ENCODE peak calls at places on chromosomes 16 and 17, in seven cellular contexts. K, O, G, E, Z, U and W are unnamed samples.

GRCh38 chr16:80006175-80006895 is 405.8 kb upstream of the MAF start:
- DNase-seq in K (no peak), O (no peak), G (peak), E (no peak), Z (peak), U (no peak), W (no peak)

GRCh38 chr16:2856061-2856670 is 1.8 kb downstream of the PRSS22 start:
- DNase-seq in K (no peak), O (no peak), G (no peak), E (no peak), Z (no peak), U (peak), W (no peak)

GRCh38 chr17:72502111-72502939 is 381.5 kb downstream of the SOX9 start:
- DNase-seq in K (peak), O (no peak), G (no peak), E (no peak), Z (no peak), U (no peak), W (no peak)

GRCh38 chr17:56441331-56441730 is 152.2 kb upstream of the NOG start:
- DNase-seq in K (no peak), O (no peak), G (no peak), E (no peak), Z (no peak), U (no peak), W (no peak)

GRCh38 chr17:82236142-82236971 is 7.5 kb downstream of the SLC16A3 start:
- DNase-seq in K (peak), O (peak), G (no peak), E (peak), Z (peak), U (peak), W (no peak)

GRCh38 chr17:67629963-67630320 is 87.8 kb upstream of the NOL11 start:
- DNase-seq in K (no peak), O (no peak), G (no peak), E (peak), Z (peak), U (peak), W (peak)

GRCh38 chr16:29858974-29859373 is 4.1 kb downstream of the CDIPT start:
- DNase-seq in K (no peak), O (no peak), G (no peak), E (no peak), Z (no peak), U (no peak), W (no peak)

GRCh38 chr16:21104124-21104860 is 46.4 kb downstream of the DNAH3 start:
- DNase-seq in K (no peak), O (no peak), G (no peak), E (no peak), Z (peak), U (no peak), W (no peak)

GRCh38 chr17:21010705-21011596 is 31.9 kb downstream of the USP22 start:
- DNase-seq in K (no peak), O (no peak), G (no peak), E (no peak), Z (no peak), U (no peak), W (no peak)

GRCh38 chr17:17191346-17191792 is 14.8 kb downstream of the PLD6 start:
- DNase-seq in K (no peak), O (no peak), G (no peak), E (no peak), Z (peak), U (no peak), W (no peak)

GRCh38 chr17:2792541-2793169 is 3.6 kb upstream of the RAP1GAP2 start:
- DNase-seq in K (no peak), O (no peak), G (no peak), E (no peak), Z (no peak), U (no peak), W (no peak)

GRCh38 chr17:28871056-28871579 is 16.3 kb downstream of the ERAL1 start:
- DNase-seq in K (no peak), O (peak), G (no peak), E (peak), Z (no peak), U (no peak), W (no peak)

GRCh38 chr16:12728471-12728870 is 75.2 kb downstream of the CPPED1 start:
- DNase-seq in K (no peak), O (no peak), G (no peak), E (no peak), Z (no peak), U (no peak), W (no peak)

GRCh38 chr17:33811006-33811760 is 443.9 kb upstream of the CCL2 start:
- DNase-seq in K (no peak), O (no peak), G (no peak), E (no peak), Z (no peak), U (no peak), W (no peak)

GRCh38 chr16:82993874-82994375 is 367.2 kb downstream of the CDH13 start:
- DNase-seq in K (no peak), O (no peak), G (no peak), E (no peak), Z (no peak), U (no peak), W (no peak)

GRCh38 chr17:40538019-40538935 is 27.0 kb downstream of the CCR7 start:
- DNase-seq in K (peak), O (no peak), G (no peak), E (no peak), Z (no peak), U (no peak), W (no peak)

GRCh38 chr17:27522028-27522639 is 65.9 kb downstream of the KSR1 start:
- DNase-seq in K (no peak), O (no peak), G (no peak), E (no peak), Z (no peak), U (no peak), W (no peak)

GRCh38 chr16:27806388-27806787 is 256.4 kb downstream of the KATNIP start:
- DNase-seq in K (no peak), O (no peak), G (no peak), E (no peak), Z (no peak), U (no peak), W (no peak)

GRCh38 chr17:44807817-44808155 is 22.3 kb downstream of the GJC1 start:
- DNase-seq in K (no peak), O (no peak), G (no peak), E (no peak), Z (no peak), U (no peak), W (no peak)

GRCh38 chr16:81473969-81474959 is 29.7 kb downstream of the CMIP start:
- DNase-seq in K (no peak), O (no peak), G (no peak), E (no peak), Z (no peak), U (no peak), W (no peak)

GRCh38 chr16:938136-938535 is 32.6 kb downstream of the LMF1 start:
- DNase-seq in K (no peak), O (no peak), G (no peak), E (no peak), Z (no peak), U (no peak), W (no peak)

GRCh38 chr17:74711058-74711824 is 1.5 kb downstream of the CD300LF start:
- DNase-seq in K (no peak), O (no peak), G (no peak), E (no peak), Z (no peak), U (no peak), W (no peak)